ENCODE peak calls at places on chromosomes 1 and 21, in five cellular contexts. Y, K, H, R and B are unnamed samples.
A peak's percentile ranks its signal among the peaks of the same experiment; 100 is the strongest.

GRCh38 chr1:37945743-37946702 is 830 bp downstream of the INPP5B start:
- DNase-seq in K (no peak), H (peak; percentile 33), R (peak; percentile 89), Y (no peak), B (peak; percentile 59)

GRCh38 chr1:116157096-116157495 is 45.9 kb downstream of the MAB21L3 start:
- DNase-seq in Y (no peak), R (no peak), K (no peak), H (no peak), B (no peak)

GRCh38 chr1:39167632-39168209 is 36.8 kb upstream of the MACF1 start:
- DNase-seq in Y (no peak), H (no peak), K (no peak), R (no peak), B (no peak)

GRCh38 chr21:39348040-39348354 is 891 bp downstream of the HMGN1 start:
- DNase-seq in Y (no peak), H (no peak), R (no peak), K (no peak), B (no peak)

GRCh38 chr1:20324704-20325406 is 34.2 kb downstream of the VWA5B1 start:
- DNase-seq in Y (no peak), R (no peak), K (no peak), H (no peak), B (no peak)

GRCh38 chr1:197003132-197003531 is 25.8 kb downstream of the CFHR5 start:
- DNase-seq in R (no peak), K (no peak), H (no peak), Y (no peak), B (no peak)

GRCh38 chr1:202589190-202589680 is 121.0 kb downstream of the SYT2 start:
- DNase-seq in K (no peak), Y (no peak), R (peak; percentile 97), H (peak; percentile 59), B (no peak)

GRCh38 chr1:7632681-7633080 is 138.4 kb upstream of the VAMP3 start:
- DNase-seq in H (no peak), K (no peak), R (no peak), Y (no peak), B (no peak)

GRCh38 chr1:83102630-83103071 is 896.3 kb downstream of the TTLL7 start:
- DNase-seq in K (no peak), Y (no peak), H (no peak), R (no peak), B (no peak)

GRCh38 chr1:83693409-83694126 is 305.4 kb downstream of the TTLL7 start:
- DNase-seq in Y (no peak), R (no peak), K (no peak), H (no peak), B (no peak)

GRCh38 chr1:3480369-3480719 is 25.9 kb downstream of the ARHGEF16 start:
- DNase-seq in K (no peak), H (no peak), R (no peak), Y (no peak), B (no peak)

GRCh38 chr1:83839566-83840173 is 159.3 kb downstream of the TTLL7 start:
- DNase-seq in R (no peak), Y (no peak), K (no peak), H (no peak), B (no peak)

GRCh38 chr1:62687903-62688686 is at the start of gene DOCK7:
- DNase-seq in K (peak; percentile 49), R (peak; percentile 86), H (peak; percentile 84), Y (no peak), B (peak; percentile 42)

GRCh38 chr21:45387506-45387905 is 17.5 kb upstream of the COL18A1 start:
- DNase-seq in Y (no peak), H (no peak), K (no peak), R (no peak), B (no peak)

GRCh38 chr1:7379445-7379971 is 391.6 kb upstream of the VAMP3 start:
- DNase-seq in K (no peak), H (peak; percentile 75), Y (no peak), R (peak; percentile 50), B (no peak)

GRCh38 chr1:183163311-183163710 is 22.8 kb upstream of the LAMC2 start:
- DNase-seq in H (no peak), K (no peak), R (no peak), Y (no peak), B (no peak)

GRCh38 chr1:113057006-113057405 is 16.0 kb upstream of the LRIG2 start:
- DNase-seq in K (no peak), Y (no peak), R (peak; percentile 38), H (peak; percentile 51), B (no peak)

GRCh38 chr1:162458206-162458605 is 39.4 kb upstream of the UHMK1 start:
- DNase-seq in H (no peak), R (no peak), Y (no peak), K (no peak), B (no peak)

GRCh38 chr1:62144238-62144831 is 50.3 kb upstream of the L1TD1 start:
- DNase-seq in H (peak; percentile 51), R (no peak), Y (no peak), K (peak; percentile 55), B (no peak)

GRCh38 chr1:230459463-230459862 is 33.3 kb upstream of the PGBD5 start:
- DNase-seq in Y (no peak), K (no peak), R (no peak), H (no peak), B (no peak)

GRCh38 chr1:201999625-202000238 is 10.7 kb upstream of the ELF3 start:
- DNase-seq in K (no peak), Y (no peak), H (peak; percentile 71), R (no peak), B (no peak)

GRCh38 chr1:178283409-178283808 is 189.5 kb downstream of the RASAL2 start:
- DNase-seq in H (peak; percentile 86), R (no peak), Y (no peak), K (no peak), B (no peak)

GRCh38 chr21:32771134-32771523 is 426 bp downstream of the PAXBP1 start:
- DNase-seq in Y (no peak), R (peak; percentile 80), H (peak; percentile 57), K (no peak), B (peak; percentile 49)

GRCh38 chr1:6006882-6007281 is 14.7 kb upstream of the NPHP4 start:
- DNase-seq in K (no peak), H (no peak), R (no peak), Y (no peak), B (no peak)

GRCh38 chr1:111515291-111516007 is 12.0 kb upstream of the ADORA3 start:
- DNase-seq in H (peak; percentile 34), Y (no peak), R (peak; percentile 87), K (no peak), B (no peak)
- H3K27ac ChIP-seq in H (no peak overlapping the region), Y (peak overlapping the region; percentile 64), R (peak overlapping the region; percentile 87), K (no peak overlapping the region), B (peak overlapping the region; percentile 65)

DNA sequence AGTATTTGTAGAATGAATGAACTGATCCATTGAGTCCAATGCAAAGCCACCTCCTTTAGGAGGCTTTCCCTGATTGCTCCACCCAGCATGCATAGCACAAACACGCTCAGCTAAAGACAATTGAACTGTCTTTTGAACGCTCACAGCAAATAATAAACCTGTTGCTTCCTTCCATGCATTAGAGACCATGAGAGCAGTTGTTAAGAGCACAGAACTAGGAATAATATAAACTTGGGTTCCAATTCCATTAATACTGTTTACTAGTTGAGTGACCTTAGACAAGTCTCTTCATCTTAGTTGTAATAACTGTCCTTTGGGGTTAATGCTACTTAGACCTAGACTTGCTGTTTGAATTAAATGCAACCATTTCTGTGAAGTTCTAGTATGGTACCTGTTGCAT is 5.9 kb upstream of the MEF2D start:
- DNase-seq in R (no peak), Y (no peak), H (no peak), K (no peak), B (no peak)
- H3K27ac ChIP-seq in R (peak overlapping the region; percentile 100), Y (peak overlapping the region; percentile 99), H (no peak overlapping the region), K (no peak overlapping the region), B (no peak overlapping the region)

GRCh38 chr1:147086129-147086528 is 86.1 kb downstream of the PRKAB2 start:
- DNase-seq in Y (no peak), K (no peak), R (no peak), H (no peak), B (no peak)

GRCh38 chr1:147080671-147081394 is 91.4 kb downstream of the PRKAB2 start:
- DNase-seq in Y (no peak), H (peak; percentile 72), K (no peak), R (no peak), B (no peak)

GRCh38 chr1:147083919-147084272 is 88.4 kb downstream of the PRKAB2 start:
- DNase-seq in R (no peak), K (no peak), H (no peak), Y (no peak), B (no peak)

GRCh38 chr1:147080013-147080661 is 92.1 kb downstream of the PRKAB2 start:
- DNase-seq in K (no peak), R (no peak), Y (no peak), H (no peak), B (no peak)

DNA sequence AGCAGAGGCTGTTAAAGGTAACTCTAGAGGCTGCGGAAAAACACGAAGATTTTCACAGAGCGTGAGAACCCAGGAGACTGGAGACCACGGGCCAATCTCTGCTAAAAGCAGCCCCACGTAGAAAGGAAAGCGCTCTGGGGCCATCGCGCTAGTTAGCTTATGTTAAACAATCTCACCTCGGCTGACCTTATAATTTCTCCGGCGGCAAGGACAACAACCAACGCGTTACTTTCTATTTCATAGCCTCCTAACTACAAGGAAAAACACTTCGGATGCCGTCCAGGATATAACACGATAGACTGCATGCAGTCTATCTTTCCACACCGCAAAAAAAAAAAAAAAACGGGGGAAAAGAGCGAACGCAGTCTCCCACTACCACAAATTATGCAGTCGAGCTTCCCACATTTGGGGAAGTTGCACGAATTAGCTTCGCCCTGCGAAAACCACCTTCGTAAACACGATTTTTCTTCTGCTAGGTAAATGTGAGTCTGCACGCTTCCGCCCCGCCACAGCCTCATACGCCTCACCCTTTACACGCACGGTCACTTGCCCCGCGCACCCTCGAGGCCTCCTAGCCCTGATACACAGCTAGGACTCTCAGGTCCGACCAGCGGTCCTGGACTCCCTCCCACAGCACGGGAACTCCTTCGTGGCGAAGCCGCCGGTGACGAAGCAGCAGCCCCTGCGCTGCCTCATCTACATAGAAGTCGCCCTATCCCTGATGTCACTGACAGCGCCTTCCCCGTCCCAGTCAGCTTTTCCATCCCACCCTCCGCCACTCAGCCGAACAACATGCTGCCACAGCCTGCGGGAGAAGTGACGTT is 87.8 kb downstream of the PRKAB2 start:
- DNase-seq in R (peak; percentile 86), Y (no peak), K (peak; percentile 47), H (peak; percentile 87), B (peak; percentile 38)
- H3K27ac ChIP-seq in R (no peak overlapping the region), Y (no peak overlapping the region), K (no peak overlapping the region), H (no peak overlapping the region), B (peak overlapping the region; percentile 42)

GRCh38 chr1:204841798-204842197 is 28.9 kb upstream of the NFASC start:
- DNase-seq in R (no peak), Y (no peak), H (no peak), K (no peak), B (no peak)

GRCh38 chr1:204842892-204843291 is 27.8 kb upstream of the NFASC start:
- DNase-seq in H (no peak), Y (no peak), K (peak; percentile 83), R (no peak), B (peak; percentile 71)

GRCh38 chr1:204841316-204841715 is 29.3 kb upstream of the NFASC start:
- DNase-seq in Y (no peak), K (no peak), R (no peak), H (no peak), B (no peak)

GRCh38 chr1:204844326-204844725 is 26.3 kb upstream of the NFASC start:
- DNase-seq in K (no peak), R (no peak), H (no peak), Y (no peak), B (no peak)

DNA sequence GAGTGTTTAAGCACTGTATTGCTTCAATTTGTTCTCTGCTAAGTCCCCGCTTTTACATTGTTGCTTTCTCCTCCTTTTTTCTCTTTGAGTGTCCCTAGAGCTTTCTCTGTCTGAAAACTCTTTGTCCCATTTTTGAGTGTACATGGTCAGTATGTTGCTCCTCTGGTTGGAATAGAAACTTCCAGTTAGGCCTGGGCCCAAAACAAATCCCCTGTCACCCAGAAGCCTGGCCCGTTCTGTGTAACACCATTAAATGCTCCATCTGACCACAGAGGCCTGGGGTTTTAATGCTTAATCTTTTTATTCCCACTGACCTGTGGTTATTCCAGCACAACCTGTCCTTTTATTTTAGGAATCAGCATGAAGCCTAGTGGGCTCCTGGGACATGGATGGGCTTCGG is 28.3 kb upstream of the NFASC start:
- DNase-seq in Y (no peak), R (no peak), K (no peak), H (no peak), B (no peak)
- H3K27ac ChIP-seq in Y (peak overlapping the region; percentile 92), R (no peak overlapping the region), K (peak overlapping the region; percentile 82), H (no peak overlapping the region), B (peak overlapping the region; percentile 95)